ENCODE peak calls at places on chromosomes 3 and 15, in nine cellular contexts. One of them, this sample, is unnamed.

GRCh38 chr15:63832620-63833245 is 1.0 kb downstream of the HERC1 start:
- ATAC-seq in CD8-positive, alpha-beta T cell: peak
- ATAC-seq in activated CD4-positive, CD25-positive, alpha-beta regulatory T cell treated with anti-CD3 and anti-CD28 coated beads, Interleukin-2, amount 50 U/mL, for 24 hours: no peak
- ATAC-seq in T-cell: no peak
- ATAC-seq in stimulated activated naive CD8-positive, alpha-beta T cell treated with anti-CD3 and anti-CD28 coated beads, Interleukin-15, amount 100 ng/mL, for 72 hours: peak
- ATAC-seq in pancreas: peak
- ATAC-seq in RWPE2: peak
- ATAC-seq in stimulated activated effector memory CD8-positive, alpha-beta T cell treated with anti-CD3 and anti-CD28 coated beads, Interleukin-12 subunit alpha, Interleukin-12 subunit beta, amount 100 ng/mL, for 72 hours: peak
- ATAC-seq in right cardiac atrium: peak
- ATAC-seq in this sample: no peak

GRCh38 chr3:47385007-47385406 is 4.2 kb downstream of the PTPN23 start:
- ATAC-seq in CD8-positive, alpha-beta T cell: no peak
- ATAC-seq in activated CD4-positive, CD25-positive, alpha-beta regulatory T cell treated with anti-CD3 and anti-CD28 coated beads, Interleukin-2, amount 50 U/mL, for 24 hours: no peak
- ATAC-seq in T-cell: no peak
- ATAC-seq in stimulated activated naive CD8-positive, alpha-beta T cell treated with anti-CD3 and anti-CD28 coated beads, Interleukin-15, amount 100 ng/mL, for 72 hours: no peak
- ATAC-seq in pancreas: no peak
- ATAC-seq in RWPE2: no peak
- ATAC-seq in stimulated activated effector memory CD8-positive, alpha-beta T cell treated with anti-CD3 and anti-CD28 coated beads, Interleukin-12 subunit alpha, Interleukin-12 subunit beta, amount 100 ng/mL, for 72 hours: no peak
- ATAC-seq in right cardiac atrium: no peak
- ATAC-seq in this sample: no peak

GRCh38 chr3:48507256-48508061 is 3.5 kb upstream of the SHISA5 start:
- ATAC-seq in CD8-positive, alpha-beta T cell: peak
- ATAC-seq in activated CD4-positive, CD25-positive, alpha-beta regulatory T cell treated with anti-CD3 and anti-CD28 coated beads, Interleukin-2, amount 50 U/mL, for 24 hours: peak
- ATAC-seq in T-cell: peak
- ATAC-seq in stimulated activated naive CD8-positive, alpha-beta T cell treated with anti-CD3 and anti-CD28 coated beads, Interleukin-15, amount 100 ng/mL, for 72 hours: peak
- ATAC-seq in pancreas: peak
- ATAC-seq in RWPE2: peak
- ATAC-seq in stimulated activated effector memory CD8-positive, alpha-beta T cell treated with anti-CD3 and anti-CD28 coated beads, Interleukin-12 subunit alpha, Interleukin-12 subunit beta, amount 100 ng/mL, for 72 hours: peak
- ATAC-seq in right cardiac atrium: no peak
- ATAC-seq in this sample: peak

GRCh38 chr3:141914311-141914710 is 37.9 kb downstream of the ATP1B3 start:
- ATAC-seq in CD8-positive, alpha-beta T cell: no peak
- ATAC-seq in activated CD4-positive, CD25-positive, alpha-beta regulatory T cell treated with anti-CD3 and anti-CD28 coated beads, Interleukin-2, amount 50 U/mL, for 24 hours: no peak
- ATAC-seq in T-cell: no peak
- ATAC-seq in stimulated activated naive CD8-positive, alpha-beta T cell treated with anti-CD3 and anti-CD28 coated beads, Interleukin-15, amount 100 ng/mL, for 72 hours: no peak
- ATAC-seq in pancreas: no peak
- ATAC-seq in RWPE2: no peak
- ATAC-seq in stimulated activated effector memory CD8-positive, alpha-beta T cell treated with anti-CD3 and anti-CD28 coated beads, Interleukin-12 subunit alpha, Interleukin-12 subunit beta, amount 100 ng/mL, for 72 hours: no peak
- ATAC-seq in right cardiac atrium: no peak
- ATAC-seq in this sample: no peak

GRCh38 chr15:73575636-73576247 is 57.4 kb downstream of the NPTN start:
- ATAC-seq in CD8-positive, alpha-beta T cell: no peak
- ATAC-seq in activated CD4-positive, CD25-positive, alpha-beta regulatory T cell treated with anti-CD3 and anti-CD28 coated beads, Interleukin-2, amount 50 U/mL, for 24 hours: no peak
- ATAC-seq in T-cell: no peak
- ATAC-seq in stimulated activated naive CD8-positive, alpha-beta T cell treated with anti-CD3 and anti-CD28 coated beads, Interleukin-15, amount 100 ng/mL, for 72 hours: no peak
- ATAC-seq in pancreas: peak
- ATAC-seq in RWPE2: peak
- ATAC-seq in stimulated activated effector memory CD8-positive, alpha-beta T cell treated with anti-CD3 and anti-CD28 coated beads, Interleukin-12 subunit alpha, Interleukin-12 subunit beta, amount 100 ng/mL, for 72 hours: peak
- ATAC-seq in right cardiac atrium: peak
- ATAC-seq in this sample: peak

GRCh38 chr3:36282774-36283173 is 97.5 kb upstream of the STAC start:
- ATAC-seq in CD8-positive, alpha-beta T cell: no peak
- ATAC-seq in activated CD4-positive, CD25-positive, alpha-beta regulatory T cell treated with anti-CD3 and anti-CD28 coated beads, Interleukin-2, amount 50 U/mL, for 24 hours: no peak
- ATAC-seq in T-cell: no peak
- ATAC-seq in stimulated activated naive CD8-positive, alpha-beta T cell treated with anti-CD3 and anti-CD28 coated beads, Interleukin-15, amount 100 ng/mL, for 72 hours: no peak
- ATAC-seq in pancreas: no peak
- ATAC-seq in RWPE2: no peak
- ATAC-seq in stimulated activated effector memory CD8-positive, alpha-beta T cell treated with anti-CD3 and anti-CD28 coated beads, Interleukin-12 subunit alpha, Interleukin-12 subunit beta, amount 100 ng/mL, for 72 hours: no peak
- ATAC-seq in right cardiac atrium: no peak
- ATAC-seq in this sample: no peak

GRCh38 chr3:73766599-73767378 is 142.0 kb upstream of the PDZRN3 start:
- ATAC-seq in CD8-positive, alpha-beta T cell: no peak
- ATAC-seq in activated CD4-positive, CD25-positive, alpha-beta regulatory T cell treated with anti-CD3 and anti-CD28 coated beads, Interleukin-2, amount 50 U/mL, for 24 hours: no peak
- ATAC-seq in T-cell: no peak
- ATAC-seq in stimulated activated naive CD8-positive, alpha-beta T cell treated with anti-CD3 and anti-CD28 coated beads, Interleukin-15, amount 100 ng/mL, for 72 hours: no peak
- ATAC-seq in pancreas: peak
- ATAC-seq in RWPE2: peak
- ATAC-seq in stimulated activated effector memory CD8-positive, alpha-beta T cell treated with anti-CD3 and anti-CD28 coated beads, Interleukin-12 subunit alpha, Interleukin-12 subunit beta, amount 100 ng/mL, for 72 hours: no peak
- ATAC-seq in right cardiac atrium: peak
- ATAC-seq in this sample: peak

GRCh38 chr3:126936853-126937395 is 46.0 kb upstream of the PLXNA1 start:
- ATAC-seq in CD8-positive, alpha-beta T cell: no peak
- ATAC-seq in activated CD4-positive, CD25-positive, alpha-beta regulatory T cell treated with anti-CD3 and anti-CD28 coated beads, Interleukin-2, amount 50 U/mL, for 24 hours: no peak
- ATAC-seq in T-cell: no peak
- ATAC-seq in stimulated activated naive CD8-positive, alpha-beta T cell treated with anti-CD3 and anti-CD28 coated beads, Interleukin-15, amount 100 ng/mL, for 72 hours: no peak
- ATAC-seq in pancreas: no peak
- ATAC-seq in RWPE2: no peak
- ATAC-seq in stimulated activated effector memory CD8-positive, alpha-beta T cell treated with anti-CD3 and anti-CD28 coated beads, Interleukin-12 subunit alpha, Interleukin-12 subunit beta, amount 100 ng/mL, for 72 hours: no peak
- ATAC-seq in right cardiac atrium: no peak
- ATAC-seq in this sample: no peak

GRCh38 chr15:70289191-70289955 is 191.7 kb upstream of the TLE3 start:
- ATAC-seq in CD8-positive, alpha-beta T cell: no peak
- ATAC-seq in activated CD4-positive, CD25-positive, alpha-beta regulatory T cell treated with anti-CD3 and anti-CD28 coated beads, Interleukin-2, amount 50 U/mL, for 24 hours: no peak
- ATAC-seq in T-cell: no peak
- ATAC-seq in stimulated activated naive CD8-positive, alpha-beta T cell treated with anti-CD3 and anti-CD28 coated beads, Interleukin-15, amount 100 ng/mL, for 72 hours: no peak
- ATAC-seq in pancreas: peak
- ATAC-seq in RWPE2: peak
- ATAC-seq in stimulated activated effector memory CD8-positive, alpha-beta T cell treated with anti-CD3 and anti-CD28 coated beads, Interleukin-12 subunit alpha, Interleukin-12 subunit beta, amount 100 ng/mL, for 72 hours: no peak
- ATAC-seq in right cardiac atrium: no peak
- ATAC-seq in this sample: peak

GRCh38 chr3:161770532-161771386 is 274.2 kb downstream of the OTOL1 start:
- ATAC-seq in CD8-positive, alpha-beta T cell: no peak
- ATAC-seq in activated CD4-positive, CD25-positive, alpha-beta regulatory T cell treated with anti-CD3 and anti-CD28 coated beads, Interleukin-2, amount 50 U/mL, for 24 hours: no peak
- ATAC-seq in T-cell: no peak
- ATAC-seq in stimulated activated naive CD8-positive, alpha-beta T cell treated with anti-CD3 and anti-CD28 coated beads, Interleukin-15, amount 100 ng/mL, for 72 hours: peak
- ATAC-seq in pancreas: no peak
- ATAC-seq in RWPE2: no peak
- ATAC-seq in stimulated activated effector memory CD8-positive, alpha-beta T cell treated with anti-CD3 and anti-CD28 coated beads, Interleukin-12 subunit alpha, Interleukin-12 subunit beta, amount 100 ng/mL, for 72 hours: peak
- ATAC-seq in right cardiac atrium: no peak
- ATAC-seq in this sample: no peak

GRCh38 chr3:69339766-69340165 is 46.1 kb downstream of the FRMD4B start:
- ATAC-seq in CD8-positive, alpha-beta T cell: no peak
- ATAC-seq in activated CD4-positive, CD25-positive, alpha-beta regulatory T cell treated with anti-CD3 and anti-CD28 coated beads, Interleukin-2, amount 50 U/mL, for 24 hours: no peak
- ATAC-seq in T-cell: no peak
- ATAC-seq in stimulated activated naive CD8-positive, alpha-beta T cell treated with anti-CD3 and anti-CD28 coated beads, Interleukin-15, amount 100 ng/mL, for 72 hours: no peak
- ATAC-seq in pancreas: peak
- ATAC-seq in RWPE2: no peak
- ATAC-seq in stimulated activated effector memory CD8-positive, alpha-beta T cell treated with anti-CD3 and anti-CD28 coated beads, Interleukin-12 subunit alpha, Interleukin-12 subunit beta, amount 100 ng/mL, for 72 hours: no peak
- ATAC-seq in right cardiac atrium: peak
- ATAC-seq in this sample: no peak

GRCh38 chr15:67120009-67120838 is 54.8 kb downstream of the SMAD3 start:
- ATAC-seq in CD8-positive, alpha-beta T cell: no peak
- ATAC-seq in activated CD4-positive, CD25-positive, alpha-beta regulatory T cell treated with anti-CD3 and anti-CD28 coated beads, Interleukin-2, amount 50 U/mL, for 24 hours: no peak
- ATAC-seq in T-cell: no peak
- ATAC-seq in stimulated activated naive CD8-positive, alpha-beta T cell treated with anti-CD3 and anti-CD28 coated beads, Interleukin-15, amount 100 ng/mL, for 72 hours: no peak
- ATAC-seq in pancreas: no peak
- ATAC-seq in RWPE2: no peak
- ATAC-seq in stimulated activated effector memory CD8-positive, alpha-beta T cell treated with anti-CD3 and anti-CD28 coated beads, Interleukin-12 subunit alpha, Interleukin-12 subunit beta, amount 100 ng/mL, for 72 hours: no peak
- ATAC-seq in right cardiac atrium: no peak
- ATAC-seq in this sample: no peak

GRCh38 chr3:66449411-66449931 is 51.4 kb downstream of the LRIG1 start:
- ATAC-seq in CD8-positive, alpha-beta T cell: no peak
- ATAC-seq in activated CD4-positive, CD25-positive, alpha-beta regulatory T cell treated with anti-CD3 and anti-CD28 coated beads, Interleukin-2, amount 50 U/mL, for 24 hours: no peak
- ATAC-seq in T-cell: no peak
- ATAC-seq in stimulated activated naive CD8-positive, alpha-beta T cell treated with anti-CD3 and anti-CD28 coated beads, Interleukin-15, amount 100 ng/mL, for 72 hours: no peak
- ATAC-seq in pancreas: peak
- ATAC-seq in RWPE2: no peak
- ATAC-seq in stimulated activated effector memory CD8-positive, alpha-beta T cell treated with anti-CD3 and anti-CD28 coated beads, Interleukin-12 subunit alpha, Interleukin-12 subunit beta, amount 100 ng/mL, for 72 hours: no peak
- ATAC-seq in right cardiac atrium: peak
- ATAC-seq in this sample: no peak

GRCh38 chr15:58910456-58910855 is 23.0 kb downstream of the SLTM start:
- ATAC-seq in CD8-positive, alpha-beta T cell: no peak
- ATAC-seq in activated CD4-positive, CD25-positive, alpha-beta regulatory T cell treated with anti-CD3 and anti-CD28 coated beads, Interleukin-2, amount 50 U/mL, for 24 hours: no peak
- ATAC-seq in T-cell: no peak
- ATAC-seq in stimulated activated naive CD8-positive, alpha-beta T cell treated with anti-CD3 and anti-CD28 coated beads, Interleukin-15, amount 100 ng/mL, for 72 hours: no peak
- ATAC-seq in pancreas: no peak
- ATAC-seq in RWPE2: no peak
- ATAC-seq in stimulated activated effector memory CD8-positive, alpha-beta T cell treated with anti-CD3 and anti-CD28 coated beads, Interleukin-12 subunit alpha, Interleukin-12 subunit beta, amount 100 ng/mL, for 72 hours: no peak
- ATAC-seq in right cardiac atrium: no peak
- ATAC-seq in this sample: no peak

GRCh38 chr3:117282506-117282905 is 572.9 kb downstream of the TUSC7 start:
- ATAC-seq in CD8-positive, alpha-beta T cell: no peak
- ATAC-seq in activated CD4-positive, CD25-positive, alpha-beta regulatory T cell treated with anti-CD3 and anti-CD28 coated beads, Interleukin-2, amount 50 U/mL, for 24 hours: no peak
- ATAC-seq in T-cell: no peak
- ATAC-seq in stimulated activated naive CD8-positive, alpha-beta T cell treated with anti-CD3 and anti-CD28 coated beads, Interleukin-15, amount 100 ng/mL, for 72 hours: no peak
- ATAC-seq in pancreas: no peak
- ATAC-seq in RWPE2: no peak
- ATAC-seq in stimulated activated effector memory CD8-positive, alpha-beta T cell treated with anti-CD3 and anti-CD28 coated beads, Interleukin-12 subunit alpha, Interleukin-12 subunit beta, amount 100 ng/mL, for 72 hours: no peak
- ATAC-seq in right cardiac atrium: no peak
- ATAC-seq in this sample: no peak

GRCh38 chr3:177835008-177835407 is 637.7 kb upstream of the TBL1XR1 start:
- ATAC-seq in CD8-positive, alpha-beta T cell: no peak
- ATAC-seq in activated CD4-positive, CD25-positive, alpha-beta regulatory T cell treated with anti-CD3 and anti-CD28 coated beads, Interleukin-2, amount 50 U/mL, for 24 hours: no peak
- ATAC-seq in T-cell: no peak
- ATAC-seq in stimulated activated naive CD8-positive, alpha-beta T cell treated with anti-CD3 and anti-CD28 coated beads, Interleukin-15, amount 100 ng/mL, for 72 hours: no peak
- ATAC-seq in pancreas: no peak
- ATAC-seq in RWPE2: peak
- ATAC-seq in stimulated activated effector memory CD8-positive, alpha-beta T cell treated with anti-CD3 and anti-CD28 coated beads, Interleukin-12 subunit alpha, Interleukin-12 subunit beta, amount 100 ng/mL, for 72 hours: no peak
- ATAC-seq in right cardiac atrium: no peak
- ATAC-seq in this sample: peak

GRCh38 chr15:44482088-44482487 is 54.7 kb downstream of the CTDSPL2 start:
- ATAC-seq in CD8-positive, alpha-beta T cell: no peak
- ATAC-seq in activated CD4-positive, CD25-positive, alpha-beta regulatory T cell treated with anti-CD3 and anti-CD28 coated beads, Interleukin-2, amount 50 U/mL, for 24 hours: no peak
- ATAC-seq in T-cell: no peak
- ATAC-seq in stimulated activated naive CD8-positive, alpha-beta T cell treated with anti-CD3 and anti-CD28 coated beads, Interleukin-15, amount 100 ng/mL, for 72 hours: no peak
- ATAC-seq in pancreas: no peak
- ATAC-seq in RWPE2: peak
- ATAC-seq in stimulated activated effector memory CD8-positive, alpha-beta T cell treated with anti-CD3 and anti-CD28 coated beads, Interleukin-12 subunit alpha, Interleukin-12 subunit beta, amount 100 ng/mL, for 72 hours: no peak
- ATAC-seq in right cardiac atrium: no peak
- ATAC-seq in this sample: no peak

GRCh38 chr3:151971194-151971771 is 97.8 kb downstream of the SUCNR1 start:
- ATAC-seq in CD8-positive, alpha-beta T cell: no peak
- ATAC-seq in activated CD4-positive, CD25-positive, alpha-beta regulatory T cell treated with anti-CD3 and anti-CD28 coated beads, Interleukin-2, amount 50 U/mL, for 24 hours: no peak
- ATAC-seq in T-cell: no peak
- ATAC-seq in stimulated activated naive CD8-positive, alpha-beta T cell treated with anti-CD3 and anti-CD28 coated beads, Interleukin-15, amount 100 ng/mL, for 72 hours: no peak
- ATAC-seq in pancreas: no peak
- ATAC-seq in RWPE2: no peak
- ATAC-seq in stimulated activated effector memory CD8-positive, alpha-beta T cell treated with anti-CD3 and anti-CD28 coated beads, Interleukin-12 subunit alpha, Interleukin-12 subunit beta, amount 100 ng/mL, for 72 hours: no peak
- ATAC-seq in right cardiac atrium: no peak
- ATAC-seq in this sample: no peak

GRCh38 chr3:63876260-63876659 is 12.6 kb downstream of the ATXN7 start:
- ATAC-seq in CD8-positive, alpha-beta T cell: no peak
- ATAC-seq in activated CD4-positive, CD25-positive, alpha-beta regulatory T cell treated with anti-CD3 and anti-CD28 coated beads, Interleukin-2, amount 50 U/mL, for 24 hours: no peak
- ATAC-seq in T-cell: no peak
- ATAC-seq in stimulated activated naive CD8-positive, alpha-beta T cell treated with anti-CD3 and anti-CD28 coated beads, Interleukin-15, amount 100 ng/mL, for 72 hours: no peak
- ATAC-seq in pancreas: no peak
- ATAC-seq in RWPE2: no peak
- ATAC-seq in stimulated activated effector memory CD8-positive, alpha-beta T cell treated with anti-CD3 and anti-CD28 coated beads, Interleukin-12 subunit alpha, Interleukin-12 subunit beta, amount 100 ng/mL, for 72 hours: no peak
- ATAC-seq in right cardiac atrium: no peak
- ATAC-seq in this sample: no peak